ENCODE peak calls at places on chromosomes 1 and 21, in four cellular contexts. W, H, I and E are unnamed samples.
A peak's percentile ranks its signal among the peaks of the same experiment; 100 is the strongest.

GRCh38 chr1:18182518-18183160 is 75.0 kb downstream of the IGSF21 start:
- DNase-seq in W (no peak), H (no peak), I (peak; percentile 49), E (peak; percentile 29)

GRCh38 chr1:244337839-244338238 is 113.9 kb downstream of the ADSS2 start:
- DNase-seq in W (no peak), H (no peak), I (peak; percentile 3), E (peak; percentile 39)

GRCh38 chr1:47189844-47190562 is at the start of gene PDZK1IP1:
- DNase-seq in W (peak; percentile 67), H (peak; percentile 38), I (peak; percentile 47), E (no peak)

GRCh38 chr21:37587203-37587602 is 220.6 kb downstream of the DYRK1A start:
- DNase-seq in W (no peak), H (no peak), I (no peak), E (no peak)

GRCh38 chr1:67347688-67348472 is 40.2 kb downstream of the IL12RB2 start:
- DNase-seq in W (peak; percentile 61), H (peak; percentile 59), I (peak; percentile 55), E (peak; percentile 77)

GRCh38 chr1:111867868-111868440 is 112.3 kb downstream of the DDX20 start:
- DNase-seq in W (no peak), H (no peak), I (no peak), E (no peak)

GRCh38 chr1:116806245-116806644 is 52.0 kb downstream of the CD2 start:
- DNase-seq in W (no peak), H (no peak), I (no peak), E (no peak)

GRCh38 chr1:184533049-184533448 is 146.2 kb downstream of the C1orf21 start:
- DNase-seq in W (no peak), H (no peak), I (no peak), E (no peak)

GRCh38 chr1:151946366-151946764 is 37.1 kb upstream of the THEM4 start:
- DNase-seq in W (no peak), H (peak; percentile 34), I (no peak), E (peak; percentile 66)

GRCh38 chr1:156893048-156893953 is at the start of gene PEAR1:
- DNase-seq in W (peak; percentile 31), H (peak; percentile 40), I (peak; percentile 61), E (no peak)

GRCh38 chr1:62209931-62210595 is 15.4 kb downstream of the L1TD1 start:
- DNase-seq in W (no peak), H (no peak), I (no peak), E (no peak)

GRCh38 chr21:45292399-45293213 is 4.9 kb upstream of the POFUT2 start:
- DNase-seq in W (peak; percentile 86), H (peak; percentile 93), I (peak; percentile 88), E (peak; percentile 78)

GRCh38 chr1:2642131-2642559 is 9.3 kb upstream of the MMEL1 start:
- DNase-seq in W (no peak), H (no peak), I (no peak), E (no peak)

GRCh38 chr1:235639586-235640205 is 9.9 kb downstream of the GNG4 start:
- DNase-seq in W (no peak), H (no peak), I (no peak), E (peak; percentile 57)

GRCh38 chr1:150322310-150322709 is 977 bp downstream of the PRPF3 start:
- DNase-seq in W (peak; percentile 15), H (peak; percentile 81), I (no peak), E (peak; percentile 75)

GRCh38 chr1:203517426-203517974 is 23.5 kb downstream of the OPTC start:
- DNase-seq in W (no peak), H (no peak), I (peak; percentile 60), E (no peak)

GRCh38 chr1:153520818-153521476 is 14.8 kb downstream of the S100A6 start:
- DNase-seq in W (no peak), H (no peak), I (no peak), E (no peak)

GRCh38 chr1:109191377-109191776 is 22.3 kb upstream of the SARS1 start:
- DNase-seq in W (no peak), H (no peak), I (peak; percentile 81), E (no peak)

GRCh38 chr1:89566761-89567174 is 42.1 kb downstream of the LRRC8B start:
- DNase-seq in W (peak; percentile 13), H (peak; percentile 62), I (no peak), E (peak; percentile 74)

GRCh38 chr1:54844564-54844963 is 42.4 kb downstream of the DHCR24 start:
- DNase-seq in W (no peak), H (no peak), I (no peak), E (no peak)

GRCh38 chr1:234969630-234970370 is 158.8 kb downstream of the TOMM20 start:
- DNase-seq in W (peak; percentile 92), H (peak; percentile 94), I (peak; percentile 80), E (peak; percentile 73)

GRCh38 chr1:28675921-28676257 is 7.3 kb downstream of the GMEB1 start:
- DNase-seq in W (no peak), H (no peak), I (no peak), E (no peak)

GRCh38 chr1:11649624-11650330 is 4.5 kb downstream of the FBXO2 start:
- DNase-seq in W (no peak), H (no peak), I (no peak), E (no peak)

GRCh38 chr1:118636004-118636403 is 352.1 kb downstream of the TBX15 start:
- DNase-seq in W (no peak), H (no peak), I (no peak), E (no peak)

GRCh38 chr1:198967566-198967965 is 328.7 kb downstream of the PTPRC start:
- DNase-seq in W (no peak), H (no peak), I (no peak), E (no peak)

GRCh38 chr1:107394301-107394700 is 253.5 kb downstream of the NTNG1 start:
- DNase-seq in W (no peak), H (no peak), I (no peak), E (no peak)

GRCh38 chr1:91026777-91027176 is 4.9 kb upstream of the ZNF644 start:
- DNase-seq in W (peak; percentile 29), H (no peak), I (no peak), E (peak; percentile 13)

GRCh38 chr1:234921266-234922062 is 207.2 kb downstream of the TOMM20 start:
- DNase-seq in W (peak; percentile 70), H (peak; percentile 79), I (no peak), E (peak; percentile 27)

GRCh38 chr1:244319283-244320132 is 132.2 kb downstream of the ADSS2 start:
- DNase-seq in W (peak; percentile 90), H (peak; percentile 83), I (peak; percentile 2), E (peak; percentile 43)

GRCh38 chr1:29646161-29646775 is 409.9 kb downstream of the PTPRU start:
- DNase-seq in W (no peak), H (no peak), I (peak; percentile 19), E (no peak)

GRCh38 chr1:155569988-155570592 is 7.5 kb upstream of the ASH1L start:
- DNase-seq in W (peak; percentile 91), H (peak; percentile 33), I (no peak), E (no peak)

GRCh38 chr1:59498640-59499039 is 201.7 kb downstream of the FGGY start:
- DNase-seq in W (no peak), H (peak; percentile 61), I (no peak), E (peak; percentile 28)

GRCh38 chr1:203127672-203128611 is at the start of gene ADORA1:
- DNase-seq in W (peak; percentile 41), H (peak; percentile 74), I (peak; percentile 80), E (peak; percentile 56)

GRCh38 chr1:184163674-184164470 is 112.3 kb downstream of the TSEN15 start:
- DNase-seq in W (peak; percentile 89), H (peak; percentile 83), I (no peak), E (no peak)

GRCh38 chr21:31545036-31545435 is 114.5 kb upstream of the SOD1 start:
- DNase-seq in W (no peak), H (no peak), I (no peak), E (peak; percentile 92)
- H3K4me1 ChIP-seq in W (no peaks in the 10 kb centered on the region), H (no peaks in the 10 kb centered on the region), I (no peaks in the 10 kb centered on the region), E (no peaks in the 10 kb centered on the region)

DNA sequence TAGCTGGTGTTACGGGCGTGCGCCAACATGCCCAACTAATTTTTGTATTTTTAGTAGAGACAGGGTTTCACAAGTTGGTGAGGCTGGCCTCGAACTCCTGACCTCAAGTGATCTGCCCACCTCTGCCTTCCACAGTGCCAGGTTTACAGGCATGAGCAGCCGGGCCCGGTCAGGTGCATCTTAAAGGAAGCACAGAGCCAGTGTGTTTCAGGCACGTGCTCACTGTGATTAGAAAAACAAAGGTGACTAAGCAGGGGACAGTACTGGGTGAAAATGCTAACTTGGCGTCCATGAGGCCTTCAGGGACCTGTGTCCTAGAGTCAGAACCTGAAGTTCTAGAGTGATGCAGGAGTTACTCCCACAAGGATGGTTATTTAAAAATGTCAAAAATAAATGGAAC is 60.0 kb upstream of the GJA8 start:
- DNase-seq in W (no peak), H (no peak), I (no peak), E (no peak)
- H3K23ac ChIP-seq in W (no peak overlapping the region), H (no peak overlapping the region), I (no peak overlapping the region), E (no peak overlapping the region)

GRCh38 chr1:94550396-94550795 is 8.8 kb upstream of the F3 start:
- DNase-seq in W (no peak), H (no peak), I (no peak), E (no peak)

GRCh38 chr1:94550800-94551241 is 9.3 kb upstream of the F3 start:
- DNase-seq in W (no peak), H (peak; percentile 70), I (no peak), E (no peak)

GRCh38 chr1:94551449-94551848 is 9.9 kb upstream of the F3 start:
- DNase-seq in W (no peak), H (no peak), I (no peak), E (no peak)

GRCh38 chr1:94553323-94553730 is 11.8 kb upstream of the F3 start:
- DNase-seq in W (peak; percentile 65), H (peak; percentile 64), I (no peak), E (no peak)

DNA sequence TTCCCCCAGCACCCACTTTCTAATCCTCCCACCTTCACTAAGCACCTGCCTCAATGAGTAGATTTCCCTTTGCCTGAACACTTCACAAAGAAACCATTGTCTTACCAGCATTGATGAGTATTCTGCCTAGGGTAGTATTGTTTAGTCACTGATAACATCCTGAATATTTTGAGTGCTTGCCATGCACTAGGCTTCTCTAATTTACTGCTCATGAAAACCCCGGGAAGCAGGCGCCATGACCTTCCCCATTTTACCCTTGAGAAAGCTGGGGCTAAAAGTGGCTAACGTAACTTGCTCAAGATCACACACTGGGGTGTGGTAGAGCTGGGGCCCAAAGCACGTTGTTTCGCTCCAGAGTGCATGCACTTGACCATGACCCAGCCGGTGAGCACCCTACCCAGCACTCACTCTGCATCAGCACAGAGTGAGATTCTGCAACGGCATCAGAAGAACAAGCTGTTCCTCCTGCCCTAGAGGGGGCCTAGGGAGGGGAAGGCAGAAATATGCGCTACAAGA is 10.6 kb upstream of the F3 start:
- DNase-seq in W (peak; percentile 44), H (no peak), I (no peak), E (peak; percentile 54)
- H3K4me1 ChIP-seq in W (peaks cover 27% of the 10 kb centered on the region), H (peaks cover 6% of the 10 kb centered on the region), I (peaks cover 16% of the 10 kb centered on the region), E (peaks cover 32% of the 10 kb centered on the region)

DNA sequence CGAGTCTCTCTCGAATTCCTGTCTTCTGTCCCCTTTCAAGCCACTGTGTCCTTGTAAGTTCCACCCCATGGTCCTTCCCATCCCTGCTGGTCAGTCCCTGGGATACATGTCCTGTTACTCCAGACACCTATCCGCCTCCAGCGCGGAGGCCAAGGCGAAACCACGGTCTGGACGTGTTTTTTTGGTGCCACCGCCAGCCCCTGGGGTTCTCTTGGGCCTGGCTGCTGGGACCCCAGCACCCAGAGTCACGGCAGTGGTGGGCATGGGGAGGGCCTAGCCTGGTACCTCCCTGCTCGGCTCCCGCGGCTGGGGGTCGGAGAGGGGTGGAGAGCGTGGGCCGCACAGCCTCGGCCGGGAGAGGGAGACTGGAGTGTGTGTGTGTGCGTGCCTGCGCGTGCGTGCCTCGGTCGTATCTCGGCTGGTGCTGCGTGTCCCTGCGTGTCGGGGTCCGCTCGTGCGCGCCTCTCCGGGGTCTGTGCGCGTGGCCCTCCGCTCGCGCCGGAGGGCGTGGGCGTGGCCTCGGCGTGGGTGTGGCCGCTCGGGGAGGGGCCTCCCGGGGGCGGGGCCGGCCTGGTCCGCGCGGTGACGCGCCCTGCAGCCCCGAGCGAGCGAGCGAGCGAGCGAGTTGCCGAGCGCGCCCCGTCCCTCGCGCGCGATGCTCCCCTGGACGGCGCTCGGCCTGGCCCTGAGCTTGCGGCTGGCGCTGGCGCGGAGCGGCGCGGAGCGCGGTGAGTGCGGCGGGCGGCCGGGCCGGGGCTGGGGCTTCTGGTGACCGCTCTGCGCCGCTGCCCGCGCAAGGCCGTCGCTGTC is at the start of gene VWA1:
- DNase-seq in W (peak; percentile 58), H (peak; percentile 74), I (no peak), E (peak; percentile 46)
- H3K23ac ChIP-seq in W (peak within 1 kb of the TSS; percentile 50), H (peak within 1 kb of the TSS; percentile 46), I (no peak within 1 kb of the TSS), E (no peak within 1 kb of the TSS)